ENCODE peak calls at places on chromosomes 13 and 19, in eight cellular contexts. One of them, this sample, is unnamed.

GRCh38 chr19:35903550-35904179 is 1.3 kb downstream of the HCST start:
- DNase-seq in stimulated activated CD8-positive, alpha-beta memory T cell treated with anti-CD3 and anti-CD28 coated beads, Interleukin-15, amount 100 ng/mL, for 24 hours: peak; percentile 64
- DNase-seq in activated gamma-delta T cell treated with Interleukin-2 at 50 U/mL for 16 hours: peak; percentile 91
- DNase-seq in PC-3: peak; percentile 59
- DNase-seq in LoVo: no peak
- DNase-seq in NCI-H187: no peak
- DNase-seq in Daoy: peak; percentile 92
- DNase-seq in GM23248: peak; percentile 61
- DNase-seq in this sample: peak; percentile 85

GRCh38 chr19:6730153-6730804 is 7.1 kb downstream of the GPR108 start:
- DNase-seq in NCI-H187: no peak
- DNase-seq in GM23248: peak; percentile 46
- DNase-seq in Daoy: peak; percentile 32
- DNase-seq in LoVo: no peak
- DNase-seq in activated gamma-delta T cell treated with Interleukin-2 at 50 U/mL for 16 hours: no peak
- DNase-seq in PC-3: no peak
- DNase-seq in stimulated activated CD8-positive, alpha-beta memory T cell treated with anti-CD3 and anti-CD28 coated beads, Interleukin-15, amount 100 ng/mL, for 24 hours: no peak
- DNase-seq in this sample: peak; percentile 93

GRCh38 chr19:14770136-14770535 is 8.2 kb downstream of the ADGRE2 start:
- DNase-seq in NCI-H187: no peak
- DNase-seq in activated gamma-delta T cell treated with Interleukin-2 at 50 U/mL for 16 hours: no peak
- DNase-seq in stimulated activated CD8-positive, alpha-beta memory T cell treated with anti-CD3 and anti-CD28 coated beads, Interleukin-15, amount 100 ng/mL, for 24 hours: no peak
- DNase-seq in LoVo: no peak
- DNase-seq in Daoy: no peak
- DNase-seq in PC-3: no peak
- DNase-seq in GM23248: no peak
- DNase-seq in this sample: no peak

GRCh38 chr19:6925801-6926751 is 38.7 kb downstream of the ADGRE1 start:
- DNase-seq in PC-3: peak; percentile 60
- DNase-seq in stimulated activated CD8-positive, alpha-beta memory T cell treated with anti-CD3 and anti-CD28 coated beads, Interleukin-15, amount 100 ng/mL, for 24 hours: no peak
- DNase-seq in activated gamma-delta T cell treated with Interleukin-2 at 50 U/mL for 16 hours: no peak
- DNase-seq in GM23248: peak; percentile 38
- DNase-seq in LoVo: peak; percentile 44
- DNase-seq in NCI-H187: no peak
- DNase-seq in Daoy: peak; percentile 93
- DNase-seq in this sample: peak; percentile 6

GRCh38 chr19:17627161-17627560 is 61.0 kb downstream of the UNC13A start:
- DNase-seq in stimulated activated CD8-positive, alpha-beta memory T cell treated with anti-CD3 and anti-CD28 coated beads, Interleukin-15, amount 100 ng/mL, for 24 hours: no peak
- DNase-seq in NCI-H187: no peak
- DNase-seq in Daoy: no peak
- DNase-seq in GM23248: no peak
- DNase-seq in activated gamma-delta T cell treated with Interleukin-2 at 50 U/mL for 16 hours: no peak
- DNase-seq in LoVo: no peak
- DNase-seq in PC-3: no peak
- DNase-seq in this sample: no peak

GRCh38 chr19:6387372-6387771 is 5.6 kb downstream of the GTF2F1 start:
- DNase-seq in GM23248: no peak
- DNase-seq in LoVo: no peak
- DNase-seq in stimulated activated CD8-positive, alpha-beta memory T cell treated with anti-CD3 and anti-CD28 coated beads, Interleukin-15, amount 100 ng/mL, for 24 hours: no peak
- DNase-seq in NCI-H187: no peak
- DNase-seq in activated gamma-delta T cell treated with Interleukin-2 at 50 U/mL for 16 hours: no peak
- DNase-seq in PC-3: no peak
- DNase-seq in Daoy: no peak
- DNase-seq in this sample: no peak

GRCh38 chr13:76271728-76272232 is 614.4 kb downstream of the KCTD12 start:
- DNase-seq in stimulated activated CD8-positive, alpha-beta memory T cell treated with anti-CD3 and anti-CD28 coated beads, Interleukin-15, amount 100 ng/mL, for 24 hours: no peak
- DNase-seq in NCI-H187: no peak
- DNase-seq in Daoy: peak; percentile 9
- DNase-seq in PC-3: no peak
- DNase-seq in GM23248: no peak
- DNase-seq in LoVo: no peak
- DNase-seq in activated gamma-delta T cell treated with Interleukin-2 at 50 U/mL for 16 hours: no peak
- DNase-seq in this sample: no peak

GRCh38 chr19:47158879-47159509 is 28.4 kb downstream of the SAE1 start:
- DNase-seq in Daoy: no peak
- DNase-seq in LoVo: no peak
- DNase-seq in stimulated activated CD8-positive, alpha-beta memory T cell treated with anti-CD3 and anti-CD28 coated beads, Interleukin-15, amount 100 ng/mL, for 24 hours: no peak
- DNase-seq in GM23248: peak; percentile 79
- DNase-seq in NCI-H187: no peak
- DNase-seq in PC-3: no peak
- DNase-seq in activated gamma-delta T cell treated with Interleukin-2 at 50 U/mL for 16 hours: peak; percentile 26
- DNase-seq in this sample: no peak

GRCh38 chr13:112733661-112734379 is 44.0 kb downstream of the ATP11A start:
- DNase-seq in stimulated activated CD8-positive, alpha-beta memory T cell treated with anti-CD3 and anti-CD28 coated beads, Interleukin-15, amount 100 ng/mL, for 24 hours: no peak
- DNase-seq in activated gamma-delta T cell treated with Interleukin-2 at 50 U/mL for 16 hours: no peak
- DNase-seq in NCI-H187: no peak
- DNase-seq in GM23248: no peak
- DNase-seq in Daoy: no peak
- DNase-seq in PC-3: no peak
- DNase-seq in LoVo: no peak
- DNase-seq in this sample: no peak

GRCh38 chr13:68378294-68378693 is 1148.2 kb upstream of the PCDH9 start:
- DNase-seq in GM23248: no peak
- DNase-seq in LoVo: no peak
- DNase-seq in stimulated activated CD8-positive, alpha-beta memory T cell treated with anti-CD3 and anti-CD28 coated beads, Interleukin-15, amount 100 ng/mL, for 24 hours: no peak
- DNase-seq in activated gamma-delta T cell treated with Interleukin-2 at 50 U/mL for 16 hours: no peak
- DNase-seq in NCI-H187: no peak
- DNase-seq in Daoy: no peak
- DNase-seq in PC-3: no peak
- DNase-seq in this sample: no peak

This sample was measured in left colon.